ENCODE peak calls at places on chromosomes 11 and 22, in six cellular contexts. L is aorta, T is trophoblast cell, U is ovary, Z is ascending aorta, V is neuronal stem cell. W is an unnamed sample. For H3K27me3 and H3K4me1, the result is how much of the 10 kb centered on the place peaks cover.

GRCh38 chr11:2510626-2511402 is 66.0 kb downstream of the KCNQ1 start:
- DNase-seq in L (peak), T (no peak), U (peak), Z (peak), V (no peak), W (peak)

GRCh38 chr11:78370406-78371172 is 47.0 kb downstream of the GAB2 start:
- DNase-seq in L (peak), T (no peak), U (no peak), Z (no peak), V (no peak), W (no peak)

GRCh38 chr11:46356911-46357482 is 9.7 kb downstream of the DGKZ start:
- DNase-seq in L (no peak), T (peak), U (no peak), Z (no peak), V (no peak), W (no peak)

GRCh38 chr22:36022162-36022561 is 6.5 kb downstream of the RBFOX2 start:
- DNase-seq in L (no peak), T (peak), U (no peak), Z (no peak), V (no peak), W (no peak)

GRCh38 chr11:109644158-109644557 is 222.2 kb downstream of the C11orf87 start:
- DNase-seq in L (no peak), T (no peak), U (no peak), Z (no peak), V (no peak), W (peak)

GRCh38 chr11:119651802-119652584 is 77.0 kb downstream of the NECTIN1 start:
- DNase-seq in L (peak), T (no peak), U (no peak), Z (no peak), V (no peak), W (no peak)

GRCh38 chr22:48710410-48710809 is 1117.3 kb downstream of the BRD1 start:
- DNase-seq in L (peak), T (no peak), U (no peak), Z (no peak), V (no peak), W (peak)

GRCh38 chr11:111939836-111940604 is 2.9 kb downstream of the DIXDC1 start:
- DNase-seq in L (no peak), T (peak), U (no peak), Z (no peak), V (no peak), W (no peak)

GRCh38 chr11:95067042-95067827 is 516 bp downstream of the SRSF8 start:
- DNase-seq in L (peak), T (peak), U (peak), Z (peak), V (peak), W (peak)

GRCh38 chr11:34281256-34281655 is 76.6 kb downstream of the ABTB2 start:
- DNase-seq in L (peak), T (no peak), U (no peak), Z (no peak), V (no peak), W (no peak)

GRCh38 chr11:14310696-14311095 is 48.3 kb downstream of the RRAS2 start:
- DNase-seq in L (no peak), T (no peak), U (no peak), Z (no peak), V (no peak), W (no peak)

GRCh38 chr11:68165601-68166000 is 44.4 kb upstream of the CHKA start:
- DNase-seq in L (no peak), T (no peak), U (no peak), Z (no peak), V (no peak), W (no peak)

GRCh38 chr11:5004429-5005274 is 10.0 kb downstream of the OR51L1 start:
- DNase-seq in L (no peak), T (peak), U (peak), Z (no peak), V (peak), W (peak)

GRCh38 chr11:15883349-15883961 is 472.9 kb downstream of the SOX6 start:
- DNase-seq in L (no peak), T (no peak), U (no peak), Z (no peak), V (no peak), W (no peak)

GRCh38 chr11:6387811-6388599 is 2.3 kb upstream of the SMPD1 start:
- DNase-seq in L (no peak), T (peak), U (no peak), Z (no peak), V (no peak), W (no peak)

GRCh38 chr11:78840190-78840589 is 265.5 kb upstream of the NARS2 start:
- DNase-seq in L (no peak), T (no peak), U (no peak), Z (no peak), V (no peak), W (no peak)

GRCh38 chr11:79439430-79439892 is 1.4 kb downstream of the TENM4 start:
- DNase-seq in L (no peak), T (no peak), U (peak), Z (no peak), V (no peak), W (no peak)

GRCh38 chr22:24521791-24522245 is 26.7 kb downstream of the UPB1 start:
- DNase-seq in L (no peak), T (peak), U (no peak), Z (no peak), V (peak), W (no peak)

GRCh38 chr11:6401439-6401838 is 11.2 kb downstream of the SMPD1 start:
- DNase-seq in L (no peak), T (no peak), U (no peak), Z (no peak), V (no peak), W (no peak)

GRCh38 chr11:116432301-116432700 is 340.5 kb downstream of the BUD13 start:
- DNase-seq in L (no peak), T (no peak), U (no peak), Z (no peak), V (no peak), W (no peak)

GRCh38 chr11:47248304-47248663 is 330 bp downstream of the ACP2 start:
- DNase-seq in L (no peak), T (no peak), U (no peak), Z (no peak), V (peak), W (no peak)

GRCh38 chr11:206516-207212 is 535 bp downstream of the BET1L start:
- DNase-seq in L (peak), T (peak), U (peak), Z (peak), V (peak), W (no peak)

GRCh38 chr11:8262552-8263108 is 1.0 kb downstream of the LMO1 start:
- DNase-seq in L (no peak), T (peak), U (peak), Z (peak), V (peak), W (peak)

GRCh38 chr11:118526688-118527087 is 586 bp upstream of the TTC36 start:
- DNase-seq in L (no peak), T (no peak), U (no peak), Z (no peak), V (no peak), W (no peak)

GRCh38 chr11:118524757-118525465 is 2.4 kb upstream of the TTC36 start:
- DNase-seq in L (no peak), T (no peak), U (no peak), Z (no peak), V (no peak), W (no peak)

GRCh38 chr11:118529584-118530175 is 1.3 kb upstream of the TMEM25 start:
- DNase-seq in L (no peak), T (no peak), U (no peak), Z (no peak), V (no peak), W (no peak)

GRCh38 chr11:118528511-118528910 is 1.2 kb downstream of the TTC36 start:
- DNase-seq in L (no peak), T (no peak), U (no peak), Z (no peak), V (no peak), W (no peak)

DNA sequence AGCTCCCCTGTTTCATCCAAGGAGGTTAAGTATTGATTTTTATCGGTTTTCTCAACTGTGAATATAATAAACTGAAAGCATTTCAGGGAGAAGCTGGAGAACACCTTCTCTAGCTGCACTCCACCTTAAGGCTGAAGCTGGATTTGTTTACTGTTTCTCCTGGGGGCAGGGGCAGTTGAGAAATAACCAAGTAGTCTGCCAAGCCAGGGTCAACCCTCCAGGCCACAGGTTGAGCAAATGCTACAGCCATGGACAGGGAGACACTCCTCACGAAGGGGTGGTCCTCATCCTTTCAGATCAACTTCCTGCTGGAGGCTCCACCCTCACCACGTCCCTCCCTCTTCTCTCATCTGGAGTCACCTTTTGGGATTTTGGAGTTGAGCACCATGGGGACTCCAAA is at the start of gene TTC36:
- DNase-seq in L (no peak), T (no peak), U (no peak), Z (no peak), V (no peak), W (no peak)
- H3K27me3 ChIP-seq in L (under half), T (under half), U (under half), Z (under half), V (under half), W (under half)

GRCh38 chr11:45232341-45233080 is 53.6 kb downstream of the SYT13 start:
- DNase-seq in L (no peak), T (no peak), U (no peak), Z (no peak), V (no peak), W (no peak)
- H3K27ac ChIP-seq in L (no peak), T (no peak), U (no peak), Z (no peak), V (no peak), W (no peak)

GRCh38 chr11:73317373-73317772 is 9.3 kb downstream of the ARHGEF17 start:
- DNase-seq in L (peak), T (no peak), U (no peak), Z (peak), V (no peak), W (peak)
- H3K4me1 ChIP-seq in L (under half), T (half or more), U (under half), Z (under half), V (under half), W (half or more)

GRCh38 chr11:37505406-37505805 is 907.4 kb upstream of the RAG2 start:
- DNase-seq in L (no peak), T (peak), U (no peak), Z (no peak), V (peak), W (no peak)

GRCh38 chr11:37504066-37504611 is 906.1 kb upstream of the RAG2 start:
- DNase-seq in L (no peak), T (peak), U (no peak), Z (no peak), V (peak), W (no peak)

GRCh38 chr11:37503411-37504065 is 905.5 kb upstream of the RAG2 start:
- DNase-seq in L (no peak), T (no peak), U (no peak), Z (no peak), V (no peak), W (no peak)

GRCh38 chr11:37506516-37506915 is 908.5 kb upstream of the RAG2 start:
- DNase-seq in L (no peak), T (peak), U (no peak), Z (no peak), V (no peak), W (no peak)

DNA sequence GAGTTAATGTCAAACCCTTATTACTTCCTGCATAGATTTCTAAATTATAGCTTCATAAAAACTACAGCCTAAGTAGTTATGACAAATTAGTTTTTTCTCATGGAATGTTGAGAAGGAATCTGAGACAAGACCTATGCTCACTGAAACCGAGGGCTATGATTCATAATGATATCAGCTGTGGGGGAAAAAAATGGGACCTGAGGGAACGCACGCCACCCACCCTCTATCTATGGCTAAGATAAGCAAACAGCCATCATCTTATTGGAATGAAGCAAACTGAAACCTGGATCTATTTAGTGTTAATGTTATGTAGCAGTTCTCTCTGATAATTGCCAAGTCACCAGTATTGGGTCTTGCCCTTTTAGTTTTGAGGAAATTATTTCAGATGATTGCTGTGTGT is 906.9 kb upstream of the RAG2 start:
- DNase-seq in L (no peak), T (peak), U (no peak), Z (no peak), V (no peak), W (no peak)
- H3K27me3 ChIP-seq in L (under half), T (under half), U (under half), Z (under half), V (under half), W (under half)

DNA sequence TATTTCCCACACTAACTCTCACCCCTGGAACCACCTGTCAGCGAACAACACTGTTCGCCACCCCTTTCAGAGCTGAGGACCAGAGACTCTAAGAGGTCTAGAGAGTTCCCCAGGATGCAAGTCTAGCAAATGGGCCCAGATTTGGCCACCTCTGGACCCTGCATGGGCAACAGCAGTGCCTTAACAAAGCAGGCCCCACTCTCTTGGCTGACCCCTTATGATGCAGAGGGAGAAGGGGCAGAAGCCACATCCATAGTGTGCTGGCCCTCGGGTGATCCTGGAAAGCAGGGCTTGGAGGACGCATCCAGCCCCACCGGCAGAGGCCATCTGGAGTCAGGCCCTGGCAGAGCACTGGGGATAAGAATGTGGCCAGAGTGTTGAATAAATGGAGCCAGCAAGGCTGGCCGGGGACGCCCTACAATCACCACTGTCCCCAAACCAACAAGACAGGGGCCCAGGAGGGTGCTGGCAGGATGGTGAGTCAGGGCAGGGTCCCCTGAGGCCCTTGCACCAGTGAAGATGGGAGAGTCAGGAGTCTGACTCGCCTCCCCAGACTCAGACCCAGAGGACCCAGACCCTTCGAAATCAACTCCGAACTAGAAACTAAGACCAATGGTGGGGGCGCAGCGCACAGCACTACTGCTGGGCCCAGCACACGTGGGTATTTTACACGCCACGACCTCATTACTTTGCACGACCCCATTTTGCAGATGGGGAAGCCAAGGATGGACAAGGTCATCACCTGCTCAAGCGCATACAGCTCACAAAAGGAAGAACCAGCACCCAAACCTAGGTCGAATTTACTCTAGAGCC is 6.5 kb downstream of the CSNK1E start:
- DNase-seq in L (peak), T (no peak), U (no peak), Z (no peak), V (no peak), W (no peak)
- H3K27ac ChIP-seq in L (peak), T (no peak), U (peak), Z (peak), V (no peak), W (peak)

GRCh38 chr22:20952544-20953341 is 14.3 kb upstream of the AIFM3 start:
- DNase-seq in L (no peak), T (no peak), U (no peak), Z (no peak), V (no peak), W (no peak)
- H3K4me1 ChIP-seq in L (under half), T (under half), U (under half), Z (under half), V (under half), W (under half)

DNA sequence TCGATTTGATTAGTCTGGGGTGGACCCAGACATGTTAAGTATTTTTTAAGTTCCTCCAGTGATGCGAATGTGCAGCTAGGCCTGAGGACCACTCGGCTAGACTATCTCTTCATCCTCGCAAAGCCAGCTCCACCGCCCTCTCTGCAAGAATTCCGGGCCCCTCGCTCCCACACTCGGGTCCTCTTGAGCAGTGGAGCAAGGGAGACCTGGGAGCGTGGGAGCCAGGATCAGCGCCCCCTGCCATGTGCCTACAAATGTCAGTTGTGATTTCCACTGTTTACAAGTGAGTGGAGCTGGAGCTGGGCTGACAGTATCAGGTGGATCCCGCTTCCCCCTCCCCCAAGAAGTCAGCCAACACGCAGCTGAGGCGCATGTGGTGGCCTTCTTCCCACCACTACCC is 6.7 kb downstream of the B3GNT6 start:
- DNase-seq in L (no peak), T (no peak), U (no peak), Z (no peak), V (no peak), W (no peak)
- H3K27me3 ChIP-seq in L (under half), T (under half), U (under half), Z (under half), V (under half), W (half or more)

GRCh38 chr22:50318356-50318697 is 8.5 kb downstream of the DENND6B start:
- DNase-seq in L (no peak), T (no peak), U (no peak), Z (no peak), V (no peak), W (no peak)
- H3K27ac ChIP-seq in L (no peak), T (no peak), U (no peak), Z (no peak), V (no peak), W (no peak)

DNA sequence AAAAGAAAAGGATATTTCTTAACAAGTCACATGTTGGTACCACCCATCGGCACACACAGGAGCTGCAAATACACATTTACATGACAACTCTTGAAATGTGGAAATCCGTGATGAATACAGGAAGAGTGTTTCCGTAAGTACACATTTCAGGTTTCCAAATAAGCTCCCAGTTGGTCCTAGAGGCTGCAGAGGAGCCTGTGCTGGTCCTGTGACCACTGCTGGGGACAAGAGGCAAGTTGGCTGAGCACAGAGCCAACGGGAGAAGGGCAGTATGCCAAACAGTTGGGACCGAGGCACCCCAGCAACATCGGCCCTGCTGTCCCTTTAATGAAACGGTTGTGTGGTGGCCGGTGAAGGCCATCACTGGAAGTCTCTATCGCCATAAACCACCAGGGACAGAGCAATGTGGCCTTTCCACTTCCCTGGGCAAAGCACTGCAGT is 38.5 kb upstream of the ARFGAP3 start:
- DNase-seq in L (no peak), T (no peak), U (no peak), Z (no peak), V (no peak), W (no peak)
- H3K4me1 ChIP-seq in L (under half), T (under half), U (under half), Z (under half), V (under half), W (half or more)

W was measured in left ventricle myocardium inferior.